ENCODE peak calls at places on chromosomes 4 and X, in four cellular contexts. I, M, Y and H are unnamed samples.
A peak's percentile ranks its signal among the peaks of the same experiment; 100 is the strongest.

GRCh38 chrX:129939986-129940385 is 34.0 kb downstream of the UTP14A start:
- DNase-seq in Y (no peak), M (no peak), I (no peak), H (no peak)

GRCh38 chr4:101818362-101818761 is 27.8 kb downstream of the BANK1 start:
- DNase-seq in I (no peak), Y (no peak), M (no peak), H (no peak)

GRCh38 chrX:41334866-41335589 is 1.1 kb downstream of the DDX3X start:
- DNase-seq in I (no peak), M (no peak), Y (peak; percentile 69), H (no peak)

GRCh38 chr4:2961411-2962098 is 1.7 kb downstream of the NOP14 start:
- DNase-seq in M (no peak), I (no peak), Y (peak; percentile 81), H (no peak)

GRCh38 chrX:39859991-39860861 is 237.5 kb downstream of the BCOR start:
- DNase-seq in Y (peak; percentile 94), M (no peak), I (no peak), H (no peak)

GRCh38 chr4:1504786-1505500 is 98.7 kb upstream of the NKX1-1 start:
- DNase-seq in Y (no peak), I (no peak), M (no peak), H (no peak)

GRCh38 chr4:156100651-156101050 is 147.0 kb upstream of the CTSO start:
- DNase-seq in Y (no peak), I (no peak), M (no peak), H (no peak)

GRCh38 chr4:41281038-41281634 is 24.4 kb downstream of the UCHL1 start:
- DNase-seq in M (peak; percentile 67), I (peak; percentile 75), Y (peak; percentile 85), H (peak; percentile 84)

GRCh38 chr4:7108046-7108625 is 40.3 kb upstream of the GRPEL1 start:
- DNase-seq in Y (no peak), M (no peak), I (no peak), H (no peak)

GRCh38 chr4:2069161-2069971 is 10.2 kb downstream of the NAT8L start:
- DNase-seq in Y (no peak), I (no peak), M (no peak), H (no peak)

GRCh38 chr4:111011458-111011857 is 388.6 kb upstream of the PITX2 start:
- DNase-seq in M (no peak), I (no peak), Y (no peak), H (no peak)

GRCh38 chrX:44480591-44480990 is 62.1 kb downstream of the FUNDC1 start:
- DNase-seq in Y (no peak), I (no peak), M (no peak), H (no peak)

GRCh38 chrX:40152706-40153334 is 55.1 kb upstream of the BCOR start:
- DNase-seq in I (no peak), Y (peak; percentile 76), M (no peak), H (no peak)

GRCh38 chr4:74112399-74113090 is 13.6 kb upstream of the CXCL2 start:
- DNase-seq in M (no peak), Y (no peak), I (no peak), H (no peak)